ENCODE peak calls at places on chromosomes 16 and 17, in seven cellular contexts. One of them, this sample, is unnamed.

GRCh38 chr17:19016297-19016696 is 11.7 kb upstream of the FAM83G start:
- DNase-seq in fibroblast of lung: no peak
- DNase-seq in CD4-positive, CD25-positive, alpha-beta regulatory T cell: no peak
- DNase-seq in mammary epithelial cell: no peak
- DNase-seq in ovary: no peak
- DNase-seq in PC-3: no peak
- DNase-seq in endodermal cell: no peak
- DNase-seq in this sample: no peak

GRCh38 chr16:11793840-11794239 is 3.2 kb downstream of the ZC3H7A start:
- DNase-seq in fibroblast of lung: no peak
- DNase-seq in CD4-positive, CD25-positive, alpha-beta regulatory T cell: no peak
- DNase-seq in mammary epithelial cell: peak; percentile 32
- DNase-seq in ovary: no peak
- DNase-seq in PC-3: no peak
- DNase-seq in endodermal cell: no peak
- DNase-seq in this sample: no peak

GRCh38 chr16:81266680-81267095 is 28.2 kb downstream of the BCO1 start:
- DNase-seq in fibroblast of lung: no peak
- DNase-seq in CD4-positive, CD25-positive, alpha-beta regulatory T cell: no peak
- DNase-seq in mammary epithelial cell: peak; percentile 67
- DNase-seq in ovary: no peak
- DNase-seq in PC-3: peak; percentile 73
- DNase-seq in endodermal cell: no peak
- DNase-seq in this sample: no peak

GRCh38 chr17:1050996-1051925 is 54.3 kb downstream of the TIMM22 start:
- DNase-seq in fibroblast of lung: no peak
- DNase-seq in CD4-positive, CD25-positive, alpha-beta regulatory T cell: no peak
- DNase-seq in mammary epithelial cell: no peak
- DNase-seq in ovary: no peak
- DNase-seq in PC-3: no peak
- DNase-seq in endodermal cell: no peak
- DNase-seq in this sample: peak; percentile 61

GRCh38 chr16:10067406-10067805 is 114.8 kb downstream of the GRIN2A start:
- DNase-seq in fibroblast of lung: no peak
- DNase-seq in CD4-positive, CD25-positive, alpha-beta regulatory T cell: no peak
- DNase-seq in mammary epithelial cell: no peak
- DNase-seq in ovary: no peak
- DNase-seq in PC-3: no peak
- DNase-seq in endodermal cell: no peak
- DNase-seq in this sample: no peak

GRCh38 chr17:18006495-18007239 is 32.3 kb downstream of the ATPAF2 start:
- DNase-seq in fibroblast of lung: no peak
- DNase-seq in CD4-positive, CD25-positive, alpha-beta regulatory T cell: no peak
- DNase-seq in mammary epithelial cell: no peak
- DNase-seq in ovary: no peak
- DNase-seq in PC-3: no peak
- DNase-seq in endodermal cell: peak; percentile 83
- DNase-seq in this sample: no peak

GRCh38 chr17:68468334-68468733 is 11.0 kb upstream of the WIPI1 start:
- DNase-seq in fibroblast of lung: no peak
- DNase-seq in CD4-positive, CD25-positive, alpha-beta regulatory T cell: no peak
- DNase-seq in mammary epithelial cell: no peak
- DNase-seq in ovary: no peak
- DNase-seq in PC-3: no peak
- DNase-seq in endodermal cell: no peak
- DNase-seq in this sample: no peak

GRCh38 chr16:87560428-87561199 is 41.7 kb upstream of the JPH3 start:
- DNase-seq in fibroblast of lung: peak; percentile 23
- DNase-seq in CD4-positive, CD25-positive, alpha-beta regulatory T cell: no peak
- DNase-seq in mammary epithelial cell: no peak
- DNase-seq in ovary: peak; percentile 70
- DNase-seq in PC-3: peak; percentile 65
- DNase-seq in endodermal cell: peak; percentile 92
- DNase-seq in this sample: peak; percentile 74

GRCh38 chr17:59345476-59345875 is 14.0 kb downstream of the YPEL2 start:
- DNase-seq in fibroblast of lung: no peak
- DNase-seq in CD4-positive, CD25-positive, alpha-beta regulatory T cell: no peak
- DNase-seq in mammary epithelial cell: no peak
- DNase-seq in ovary: no peak
- DNase-seq in PC-3: no peak
- DNase-seq in endodermal cell: no peak
- DNase-seq in this sample: no peak

GRCh38 chr17:55699178-55699865 is 23.3 kb downstream of the TMEM100 start:
- DNase-seq in fibroblast of lung: no peak
- DNase-seq in CD4-positive, CD25-positive, alpha-beta regulatory T cell: no peak
- DNase-seq in mammary epithelial cell: no peak
- DNase-seq in ovary: no peak
- DNase-seq in PC-3: peak; percentile 24
- DNase-seq in endodermal cell: no peak
- DNase-seq in this sample: peak; percentile 23

GRCh38 chr16:79847569-79847968 is 247.0 kb upstream of the MAF start:
- DNase-seq in fibroblast of lung: no peak
- DNase-seq in CD4-positive, CD25-positive, alpha-beta regulatory T cell: no peak
- DNase-seq in mammary epithelial cell: no peak
- DNase-seq in ovary: no peak
- DNase-seq in PC-3: no peak
- DNase-seq in endodermal cell: no peak
- DNase-seq in this sample: no peak

GRCh38 chr17:4520881-4521600 is 22.4 kb downstream of the SPNS2 start:
- DNase-seq in fibroblast of lung: no peak
- DNase-seq in CD4-positive, CD25-positive, alpha-beta regulatory T cell: no peak
- DNase-seq in mammary epithelial cell: peak; percentile 88
- DNase-seq in ovary: no peak
- DNase-seq in PC-3: peak; percentile 28
- DNase-seq in endodermal cell: no peak
- DNase-seq in this sample: peak; percentile 80

GRCh38 chr16:14364386-14365199 is 265.5 kb downstream of the PARN start:
- DNase-seq in fibroblast of lung: peak; percentile 48
- DNase-seq in CD4-positive, CD25-positive, alpha-beta regulatory T cell: no peak
- DNase-seq in mammary epithelial cell: no peak
- DNase-seq in ovary: no peak
- DNase-seq in PC-3: peak; percentile 85
- DNase-seq in endodermal cell: no peak
- DNase-seq in this sample: peak; percentile 59
- H3K4me3 ChIP-seq in fibroblast of lung: peak overlapping the region; percentile 20
- H3K4me3 ChIP-seq in CD4-positive, CD25-positive, alpha-beta regulatory T cell: no peak overlapping the region
- H3K4me3 ChIP-seq in mammary epithelial cell: no peak overlapping the region
- H3K4me3 ChIP-seq in ovary: no peak overlapping the region
- H3K4me3 ChIP-seq in PC-3: peak overlapping the region; percentile 31
- H3K4me3 ChIP-seq in endodermal cell: no peak overlapping the region
- H3K4me3 ChIP-seq in this sample: no peak overlapping the region

DNA sequence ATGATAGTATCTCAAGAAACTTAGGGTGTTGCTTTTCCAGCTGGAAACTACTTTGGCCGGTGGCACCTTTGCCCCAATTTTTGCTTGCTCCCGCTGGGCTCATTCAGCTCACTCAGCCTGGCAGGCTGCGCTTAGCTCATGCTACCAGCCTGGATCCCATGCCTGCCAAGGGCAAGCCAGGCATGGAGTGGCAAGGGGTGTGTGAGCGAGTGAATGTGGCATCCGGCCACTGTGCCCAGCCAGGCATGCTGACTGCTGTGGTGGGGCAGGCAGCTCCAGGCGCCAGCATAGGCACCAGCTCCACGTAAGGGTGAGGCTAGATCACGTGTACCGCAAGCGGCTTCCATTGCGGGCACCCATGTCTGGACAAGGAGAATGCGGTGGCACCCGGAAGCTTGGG is 9.4 kb downstream of the B3GNT9 start:
- DNase-seq in fibroblast of lung: no peak
- DNase-seq in CD4-positive, CD25-positive, alpha-beta regulatory T cell: no peak
- DNase-seq in mammary epithelial cell: no peak
- DNase-seq in ovary: no peak
- DNase-seq in PC-3: no peak
- DNase-seq in endodermal cell: no peak
- DNase-seq in this sample: no peak
- H3K36me3 ChIP-seq in fibroblast of lung: peaks cover 20% of the 10 kb centered on the region
- H3K36me3 ChIP-seq in CD4-positive, CD25-positive, alpha-beta regulatory T cell: peaks cover 69% of the 10 kb centered on the region
- H3K36me3 ChIP-seq in mammary epithelial cell: peaks cover 20% of the 10 kb centered on the region
- H3K36me3 ChIP-seq in ovary: peaks cover 2% of the 10 kb centered on the region
- H3K36me3 ChIP-seq in PC-3: no peaks in the 10 kb centered on the region
- H3K36me3 ChIP-seq in endodermal cell: peaks cover 78% of the 10 kb centered on the region
- H3K36me3 ChIP-seq in this sample: no peaks in the 10 kb centered on the region

DNA sequence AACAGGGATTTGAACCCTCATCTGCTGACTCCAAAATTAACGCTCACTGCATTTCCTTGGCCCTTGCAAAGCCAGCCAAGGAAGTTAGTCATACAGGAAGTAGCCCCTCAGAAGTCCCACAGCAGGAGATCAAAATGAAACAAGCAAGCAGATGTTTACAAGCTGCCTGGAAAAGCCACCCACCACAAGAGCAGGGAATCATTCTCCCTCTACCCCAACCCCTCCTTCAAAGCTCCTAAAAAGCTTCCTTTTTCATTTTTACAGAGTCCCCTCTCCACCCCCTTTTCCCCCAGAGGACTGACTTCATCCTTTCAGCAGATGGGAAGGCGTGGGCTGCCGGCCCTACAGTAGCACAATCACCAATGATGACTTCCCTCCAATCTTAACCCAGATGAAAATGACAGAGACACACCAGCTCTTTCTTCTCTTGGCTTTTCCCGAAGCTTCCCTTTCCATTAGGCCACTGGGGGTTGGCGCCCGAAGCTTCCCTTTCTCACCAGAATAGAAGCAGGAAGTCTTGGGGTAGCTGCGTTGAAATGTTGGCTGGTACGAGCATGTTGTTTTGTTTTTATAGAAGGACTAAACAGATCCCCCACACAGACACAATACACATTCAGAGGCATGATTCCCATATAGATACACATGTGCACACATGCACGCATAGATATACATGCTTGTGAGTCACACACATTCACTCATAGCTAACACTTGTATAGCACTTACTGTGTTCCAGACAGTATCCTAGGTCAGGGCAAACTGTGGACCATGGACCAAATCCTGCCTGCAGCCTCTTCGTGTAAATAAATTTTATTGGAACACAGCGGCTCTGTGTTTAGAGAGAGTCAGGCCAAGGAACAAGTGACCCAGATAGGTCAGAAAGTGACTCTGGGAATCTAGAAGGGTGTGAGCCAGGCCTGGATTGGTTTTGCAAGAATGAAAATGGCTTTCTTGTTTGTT is 17.4 kb downstream of the ITPRIPL2 start:
- DNase-seq in fibroblast of lung: peak; percentile 77
- DNase-seq in CD4-positive, CD25-positive, alpha-beta regulatory T cell: no peak
- DNase-seq in mammary epithelial cell: no peak
- DNase-seq in ovary: no peak
- DNase-seq in PC-3: peak; percentile 37
- DNase-seq in endodermal cell: peak; percentile 69
- DNase-seq in this sample: no peak
- H3K4me3 ChIP-seq in fibroblast of lung: peak overlapping the region; percentile 25
- H3K4me3 ChIP-seq in CD4-positive, CD25-positive, alpha-beta regulatory T cell: no peak overlapping the region
- H3K4me3 ChIP-seq in mammary epithelial cell: no peak overlapping the region
- H3K4me3 ChIP-seq in ovary: no peak overlapping the region
- H3K4me3 ChIP-seq in PC-3: peak overlapping the region; percentile 5
- H3K4me3 ChIP-seq in endodermal cell: no peak overlapping the region
- H3K4me3 ChIP-seq in this sample: no peak overlapping the region

DNA sequence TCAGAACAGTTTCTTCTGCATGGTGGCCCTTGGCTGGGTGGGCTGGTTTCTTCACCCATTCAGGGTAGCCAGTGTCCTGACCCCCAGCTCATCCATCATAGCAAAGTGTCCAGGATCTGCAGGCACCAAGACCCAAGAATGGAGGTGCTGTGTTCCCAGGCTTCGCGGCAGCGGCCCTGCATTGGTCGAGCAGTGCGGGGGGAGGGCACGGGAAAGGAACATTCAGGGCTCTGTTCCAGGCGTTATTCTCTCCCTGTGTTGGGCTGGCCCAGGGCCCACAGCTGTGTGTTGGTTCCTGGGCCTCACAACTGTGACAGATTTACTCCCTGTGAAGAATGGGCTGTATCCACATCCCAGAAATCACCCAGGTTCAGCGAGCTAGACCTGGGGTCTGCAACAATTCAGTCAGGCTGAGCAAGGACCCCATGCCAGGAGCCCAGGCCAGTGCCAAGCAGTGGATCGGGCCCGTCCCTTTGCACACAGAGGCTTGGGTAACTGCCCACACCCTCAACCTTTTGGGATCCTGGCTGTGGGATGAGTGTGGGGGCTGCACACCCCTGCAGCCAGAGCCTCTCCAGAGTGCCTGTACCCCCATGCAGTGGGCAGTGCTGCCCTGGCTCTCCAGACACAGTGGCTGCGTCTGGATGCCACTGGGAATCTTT is 10.0 kb downstream of the GPT2 start:
- DNase-seq in fibroblast of lung: peak; percentile 42
- DNase-seq in CD4-positive, CD25-positive, alpha-beta regulatory T cell: no peak
- DNase-seq in mammary epithelial cell: no peak
- DNase-seq in ovary: peak; percentile 23
- DNase-seq in PC-3: no peak
- DNase-seq in endodermal cell: no peak
- DNase-seq in this sample: no peak
- H3K36me3 ChIP-seq in fibroblast of lung: no peaks in the 10 kb centered on the region
- H3K36me3 ChIP-seq in CD4-positive, CD25-positive, alpha-beta regulatory T cell: no peaks in the 10 kb centered on the region
- H3K36me3 ChIP-seq in mammary epithelial cell: no peaks in the 10 kb centered on the region
- H3K36me3 ChIP-seq in ovary: no peaks in the 10 kb centered on the region
- H3K36me3 ChIP-seq in PC-3: no peaks in the 10 kb centered on the region
- H3K36me3 ChIP-seq in endodermal cell: peaks cover 45% of the 10 kb centered on the region
- H3K36me3 ChIP-seq in this sample: no peaks in the 10 kb centered on the region

GRCh38 chr17:40072481-40073346 is 9.9 kb downstream of the THRA start:
- DNase-seq in fibroblast of lung: no peak
- DNase-seq in CD4-positive, CD25-positive, alpha-beta regulatory T cell: no peak
- DNase-seq in mammary epithelial cell: no peak
- DNase-seq in ovary: peak; percentile 41
- DNase-seq in PC-3: peak; percentile 4
- DNase-seq in endodermal cell: no peak
- DNase-seq in this sample: no peak
- H3K4me3 ChIP-seq in fibroblast of lung: peak overlapping the region; percentile 7
- H3K4me3 ChIP-seq in CD4-positive, CD25-positive, alpha-beta regulatory T cell: no peak overlapping the region
- H3K4me3 ChIP-seq in mammary epithelial cell: no peak overlapping the region
- H3K4me3 ChIP-seq in ovary: peak overlapping the region; percentile 18
- H3K4me3 ChIP-seq in PC-3: no peak overlapping the region
- H3K4me3 ChIP-seq in endodermal cell: no peak overlapping the region
- H3K4me3 ChIP-seq in this sample: no peak overlapping the region